ENCODE peak calls at places on chromosomes 1 and 21, in ten cellular contexts. J is CMK; R is DMS 273 treated with DMSO at 0.1 percent for 48 hours; D is mesothelial cell of epicardium; E is midbrain; H is iPS DF 6.9; N is stimulated activated CD4-positive, alpha-beta T cell treated with anti-CD3 and anti-CD28 coated beads, Interleukin-1b, Interleukin-23, amount 100 ng/mL, for 1 hour; C is C1 segment of cervical spinal cord; T is adipocyte; U is kidney tubule cell. X is an unnamed sample.

GRCh38 chr1:46494910-46495309 is 5.3 kb downstream of the DMBX1 start:
- DNase-seq in J (no peak), R (no peak), D (no peak), E (no peak), H (no peak), N (no peak), C (no peak), T (no peak), U (no peak), X (no peak)

GRCh38 chr1:28273216-28273860 is 14.0 kb downstream of the SESN2 start:
- DNase-seq in J (no peak), R (no peak), D (no peak), E (no peak), H (no peak), N (no peak), C (no peak), T (no peak), U (peak; percentile 74), X (no peak)

GRCh38 chr1:207072241-207072640 is 16.4 kb upstream of the C4BPB start:
- DNase-seq in J (no peak), R (no peak), D (no peak), E (no peak), H (no peak), N (no peak), C (no peak), T (no peak), U (no peak), X (no peak)

GRCh38 chr1:11749203-11749689 is 12.7 kb upstream of the C1orf167 start:
- DNase-seq in J (peak; percentile 53), R (no peak), D (no peak), E (peak; percentile 10), H (no peak), N (no peak), C (no peak), T (peak; percentile 8), U (peak; percentile 67), X (no peak)

GRCh38 chr1:10635385-10635896 is 160.7 kb downstream of the PEX14 start:
- DNase-seq in J (no peak), R (no peak), D (no peak), E (no peak), H (no peak), N (no peak), C (no peak), T (peak; percentile 7), U (peak; percentile 36), X (peak; percentile 8)

GRCh38 chr1:47703981-47704596 is 266.2 kb downstream of the FOXD2 start:
- DNase-seq in J (no peak), R (no peak), D (no peak), E (no peak), H (no peak), N (no peak), C (no peak), T (peak; percentile 80), U (no peak), X (no peak)

GRCh38 chr1:218426343-218426657 is 81.2 kb downstream of the TGFB2 start:
- DNase-seq in J (no peak), R (no peak), D (no peak), E (peak; percentile 54), H (no peak), N (no peak), C (peak; percentile 19), T (peak; percentile 39), U (peak; percentile 65), X (peak; percentile 33)

GRCh38 chr21:41112740-41113692 is 54.9 kb upstream of the BACE2 start:
- DNase-seq in J (peak; percentile 76), R (no peak), D (no peak), E (peak; percentile 20), H (peak; percentile 20), N (no peak), C (no peak), T (peak; percentile 82), U (peak; percentile 91), X (peak; percentile 94)

GRCh38 chr21:31346256-31346821 is 2.3 kb upstream of the TIAM1 start:
- DNase-seq in J (no peak), R (no peak), D (no peak), E (no peak), H (no peak), N (no peak), C (no peak), T (no peak), U (no peak), X (no peak)

GRCh38 chr1:66177483-66177882 is 356.5 kb upstream of the SGIP1 start:
- DNase-seq in J (no peak), R (no peak), D (no peak), E (no peak), H (no peak), N (no peak), C (no peak), T (no peak), U (no peak), X (no peak)

GRCh38 chr21:35641271-35642016 is 418.9 kb downstream of the SETD4 start:
- DNase-seq in J (no peak), R (no peak), D (no peak), E (no peak), H (no peak), N (no peak), C (no peak), T (peak; percentile 79), U (no peak), X (peak; percentile 40)

GRCh38 chr1:154190550-154190949 is 1.4 kb downstream of the TPM3 start:
- DNase-seq in J (no peak), R (no peak), D (no peak), E (no peak), H (no peak), N (no peak), C (no peak), T (peak; percentile 29), U (no peak), X (no peak)

GRCh38 chr1:168452329-168452728 is 91.5 kb downstream of the XCL2 start:
- DNase-seq in J (peak; percentile 33), R (no peak), D (no peak), E (no peak), H (no peak), N (no peak), C (no peak), T (no peak), U (no peak), X (no peak)

GRCh38 chr21:22224261-22224660 is 1226.1 kb downstream of the NCAM2 start:
- DNase-seq in J (no peak), R (no peak), D (no peak), E (no peak), H (no peak), N (no peak), C (no peak), T (no peak), U (no peak), X (no peak)

GRCh38 chr1:57307382-57307781 is 116.5 kb downstream of the DAB1 start:
- DNase-seq in J (peak; percentile 100), R (peak; percentile 2), D (no peak), E (no peak), H (peak; percentile 67), N (peak; percentile 34), C (no peak), T (no peak), U (no peak), X (no peak)

GRCh38 chr21:44421901-44422840 is 33.1 kb upstream of the LRRC3 start:
- DNase-seq in J (no peak), R (no peak), D (no peak), E (no peak), H (no peak), N (no peak), C (no peak), T (no peak), U (no peak), X (no peak)

GRCh38 chr1:8667869-8668595 is 149.4 kb downstream of the RERE start:
- DNase-seq in J (no peak), R (no peak), D (no peak), E (no peak), H (no peak), N (no peak), C (no peak), T (no peak), U (peak; percentile 63), X (no peak)

GRCh38 chr1:7127322-7128050 is 342.2 kb downstream of the CAMTA1 start:
- DNase-seq in J (no peak), R (no peak), D (no peak), E (no peak), H (no peak), N (no peak), C (no peak), T (peak; percentile 32), U (peak; percentile 42), X (no peak)

GRCh38 chr1:225451340-225451739 is 23.5 kb upstream of the LBR start:
- DNase-seq in J (no peak), R (no peak), D (no peak), E (no peak), H (no peak), N (no peak), C (no peak), T (no peak), U (no peak), X (no peak)

GRCh38 chr1:17177654-17178053 is 27.3 kb upstream of the PADI1 start:
- DNase-seq in J (no peak), R (no peak), D (no peak), E (no peak), H (no peak), N (no peak), C (no peak), T (no peak), U (peak; percentile 76), X (no peak)

GRCh38 chr1:112460672-112461071 is 48.1 kb upstream of the WNT2B start:
- DNase-seq in J (no peak), R (no peak), D (no peak), E (no peak), H (no peak), N (no peak), C (no peak), T (peak; percentile 15), U (no peak), X (no peak)

GRCh38 chr21:19256934-19257660 is 853.5 kb upstream of the TMPRSS15 start:
- DNase-seq in J (no peak), R (no peak), D (no peak), E (no peak), H (no peak), N (no peak), C (no peak), T (no peak), U (no peak), X (no peak)

GRCh38 chr1:31238986-31239613 is 587 bp downstream of the NKAIN1 start:
- DNase-seq in J (no peak), R (no peak), D (peak; percentile 31), E (peak; percentile 16), H (no peak), N (no peak), C (no peak), T (peak; percentile 51), U (no peak), X (no peak)

GRCh38 chr1:79079770-79080169 is 73.2 kb upstream of the ADGRL4 start:
- DNase-seq in J (no peak), R (peak; percentile 41), D (no peak), E (no peak), H (peak; percentile 16), N (no peak), C (no peak), T (peak; percentile 81), U (peak; percentile 96), X (peak; percentile 78)

GRCh38 chr21:38032402-38032801 is 116.1 kb upstream of the KCNJ6 start:
- DNase-seq in J (no peak), R (no peak), D (no peak), E (no peak), H (no peak), N (no peak), C (no peak), T (no peak), U (no peak), X (no peak)

GRCh38 chr1:96522927-96523326 is 198.7 kb upstream of the PTBP2 start:
- DNase-seq in J (no peak), R (no peak), D (no peak), E (no peak), H (no peak), N (no peak), C (no peak), T (no peak), U (peak; percentile 84), X (no peak)

X was measured in astrocyte of the cerebellum.